ENCODE peak calls at places on chromosomes 16 and 17, in ten cellular contexts. F is heart right ventricle, T is uterus, C is ascending aorta, X is ovary, O is RWPE1, Z is psoas muscle, J is tibial nerve, E is kidney, D is colonic mucosa. V is an unnamed sample.

GRCh38 chr17:57471941-57472368 is 215.6 kb downstream of the MSI2 start:
- DNase-seq in F (no peak), T (no peak), C (no peak), X (no peak), O (no peak), Z (no peak), J (no peak), E (no peak), D (no peak), V (no peak)

GRCh38 chr16:83929811-83930555 is 23.1 kb upstream of the OSGIN1 start:
- DNase-seq in F (no peak), T (no peak), C (no peak), X (no peak), O (no peak), Z (peak; percentile 7), J (no peak), E (no peak), D (no peak), V (no peak)

GRCh38 chr16:84396537-84397008 is 28.2 kb downstream of the ATP2C2 start:
- DNase-seq in F (no peak), T (no peak), C (no peak), X (no peak), O (peak; percentile 76), Z (no peak), J (no peak), E (peak; percentile 84), D (no peak), V (no peak)

GRCh38 chr17:37276475-37276874 is 99.3 kb upstream of the C17orf78 start:
- DNase-seq in F (no peak), T (no peak), C (no peak), X (no peak), O (peak; percentile 49), Z (no peak), J (no peak), E (no peak), D (no peak), V (no peak)

GRCh38 chr17:45902892-45903346 is 8.6 kb downstream of the MAPT start:
- DNase-seq in F (no peak), T (no peak), C (no peak), X (no peak), O (no peak), Z (no peak), J (no peak), E (no peak), D (no peak), V (peak; percentile 80)

GRCh38 chr17:63841350-63842172 is 924 bp downstream of the SMARCD2 start:
- DNase-seq in F (peak; percentile 59), T (peak; percentile 64), C (peak; percentile 81), X (peak; percentile 66), O (no peak), Z (peak; percentile 58), J (peak; percentile 54), E (peak; percentile 83), D (peak; percentile 70), V (peak; percentile 63)

GRCh38 chr17:63445571-63446217 is 412 bp downstream of the CYB561 start:
- DNase-seq in F (no peak), T (no peak), C (no peak), X (no peak), O (peak; percentile 77), Z (no peak), J (no peak), E (peak; percentile 87), D (peak; percentile 56), V (peak; percentile 70)

GRCh38 chr16:30052671-30053372 is 12.7 kb upstream of the ALDOA start:
- DNase-seq in F (peak; percentile 96), T (peak; percentile 93), C (peak; percentile 94), X (peak; percentile 95), O (peak; percentile 95), Z (peak; percentile 94), J (peak; percentile 91), E (peak; percentile 98), D (peak; percentile 96), V (peak; percentile 96)

GRCh38 chr17:37239690-37240344 is 136.0 kb upstream of the C17orf78 start:
- DNase-seq in F (no peak), T (no peak), C (no peak), X (no peak), O (peak; percentile 18), Z (no peak), J (no peak), E (no peak), D (no peak), V (peak; percentile 40)

GRCh38 chr16:73399486-73399885 is 351.6 kb upstream of the ZFHX3 start:
- DNase-seq in F (no peak), T (no peak), C (no peak), X (no peak), O (no peak), Z (no peak), J (no peak), E (no peak), D (no peak), V (no peak)

GRCh38 chr17:34067009-34067408 is 188.1 kb upstream of the CCL2 start:
- DNase-seq in F (no peak), T (no peak), C (no peak), X (no peak), O (no peak), Z (no peak), J (no peak), E (no peak), D (no peak), V (no peak)

GRCh38 chr17:61997649-61998048 is 67.4 kb downstream of the MED13 start:
- DNase-seq in F (no peak), T (no peak), C (no peak), X (no peak), O (no peak), Z (no peak), J (no peak), E (no peak), D (no peak), V (no peak)

GRCh38 chr17:20063665-20064648 is 54.8 kb downstream of the SPECC1 start:
- DNase-seq in F (peak; percentile 64), T (peak; percentile 95), C (peak; percentile 96), X (peak; percentile 97), O (peak; percentile 75), Z (peak; percentile 89), J (peak; percentile 95), E (peak; percentile 90), D (peak; percentile 51), V (peak; percentile 86)

GRCh38 chr17:76577876-76578275 is 7.8 kb downstream of the ST6GALNAC2 start:
- DNase-seq in F (no peak), T (no peak), C (no peak), X (no peak), O (no peak), Z (no peak), J (no peak), E (no peak), D (no peak), V (no peak)

GRCh38 chr17:80782536-80783427 is 208.9 kb upstream of the CHMP6 start:
- DNase-seq in F (no peak), T (no peak), C (peak; percentile 44), X (no peak), O (no peak), Z (no peak), J (no peak), E (no peak), D (no peak), V (no peak)

GRCh38 chr17:34361478-34362061 is 1.5 kb downstream of the CCL1 start:
- DNase-seq in F (peak; percentile 90), T (peak; percentile 87), C (peak; percentile 92), X (peak; percentile 85), O (peak; percentile 88), Z (peak; percentile 86), J (peak; percentile 95), E (peak; percentile 94), D (peak; percentile 92), V (peak; percentile 87)

GRCh38 chr16:11316331-11317015 is 28.8 kb upstream of the RMI2 start:
- DNase-seq in F (no peak), T (no peak), C (no peak), X (peak; percentile 47), O (no peak), Z (no peak), J (no peak), E (peak; percentile 57), D (no peak), V (no peak)

GRCh38 chr17:22704674-22705073 is 1012.4 kb downstream of the KCNJ18 start:
- DNase-seq in F (no peak), T (no peak), C (no peak), X (no peak), O (no peak), Z (no peak), J (no peak), E (no peak), D (no peak), V (no peak)

GRCh38 chr16:81652798-81653505 is 126.1 kb upstream of the PLCG2 start:
- DNase-seq in F (no peak), T (no peak), C (no peak), X (no peak), O (no peak), Z (no peak), J (no peak), E (no peak), D (no peak), V (no peak)

GRCh38 chr16:77955127-77955526 is 67.2 kb upstream of the CLEC3A start:
- DNase-seq in F (no peak), T (no peak), C (no peak), X (no peak), O (no peak), Z (no peak), J (no peak), E (no peak), D (no peak), V (no peak)
- TF ChIP-seq CTCF in F (no peak), T (no peak), C (no peak), X (no peak), O (no peak), Z (no peak), J (no peak), E (no peak), D (no peak), V (no peak)

GRCh38 chr16:3142770-3143169 is 7.9 kb downstream of the ZNF213 start:
- DNase-seq in F (no peak), T (no peak), C (no peak), X (no peak), O (no peak), Z (peak; percentile 27), J (no peak), E (peak; percentile 62), D (no peak), V (no peak)
- H3K27ac ChIP-seq in F (peak overlapping the region; percentile 90), T (no peak overlapping the region), C (no peak overlapping the region), X (no peak overlapping the region), O (no peak overlapping the region), Z (peak overlapping the region; percentile 96), J (no peak overlapping the region), E (no peak overlapping the region), D (no peak overlapping the region), V (no peak overlapping the region)

GRCh38 chr17:66855204-66855603 is 20.3 kb downstream of the CACNG5 start:
- DNase-seq in F (no peak), T (no peak), C (no peak), X (no peak), O (no peak), Z (no peak), J (no peak), E (peak; percentile 42), D (peak; percentile 39), V (no peak)
- TF ChIP-seq CTCF in F (no peak), T (no peak), C (peak; percentile 6), X (no peak), O (peak; percentile 21), Z (no peak), J (no peak), E (no peak), D (no peak), V (no peak)

DNA sequence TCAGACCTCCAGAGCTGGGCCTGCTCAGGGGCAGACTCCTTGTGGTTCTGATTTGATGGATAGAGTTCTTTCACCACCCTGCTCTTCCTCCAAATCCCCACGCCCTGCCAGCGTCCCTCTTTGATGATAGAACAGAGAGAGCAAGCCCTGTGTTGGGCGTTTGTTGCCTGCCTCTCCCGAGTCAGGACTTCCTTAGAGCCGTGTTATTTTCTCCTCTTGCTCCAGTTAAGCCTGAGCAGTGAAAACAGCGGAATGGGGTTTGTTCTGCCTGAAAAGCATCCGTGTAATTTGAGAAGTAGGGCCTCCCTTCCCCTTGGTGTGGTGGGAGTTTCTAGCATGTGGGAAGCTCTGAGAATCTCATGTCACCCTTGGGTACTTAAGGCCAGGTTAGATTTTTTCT is 22.1 kb downstream of the TMEM94 start:
- DNase-seq in F (no peak), T (no peak), C (no peak), X (no peak), O (no peak), Z (no peak), J (no peak), E (peak; percentile 47), D (no peak), V (no peak)
- H3K27ac ChIP-seq in F (peak overlapping the region; percentile 30), T (no peak overlapping the region), C (no peak overlapping the region), X (no peak overlapping the region), O (no peak overlapping the region), Z (peak overlapping the region; percentile 89), J (peak overlapping the region; percentile 46), E (no peak overlapping the region), D (no peak overlapping the region), V (no peak overlapping the region)